ENCODE peak calls at places on chromosomes 13 and 19, in four cellular contexts. E, A, U and M are unnamed samples.

GRCh38 chr19:23075031-23075733 is 41.6 kb upstream of the ZNF730 start:
- DNase-seq in A (peak; percentile 15), E (no peak), U (peak; percentile 33), M (peak; percentile 43)

GRCh38 chr19:16040642-16041041 is 35.7 kb upstream of the TPM4 start:
- DNase-seq in A (no peak), E (no peak), U (no peak), M (no peak)

GRCh38 chr19:15779756-15780476 is 7.5 kb upstream of the OR10H5 start:
- DNase-seq in E (peak; percentile 31), U (no peak), A (peak; percentile 7), M (no peak)

GRCh38 chr19:55418185-55418584 is 10.6 kb upstream of the UBE2S start:
- DNase-seq in A (peak; percentile 91), U (peak; percentile 76), E (peak; percentile 80), M (peak; percentile 54)

GRCh38 chr19:39805120-39805519 is 26.5 kb downstream of the LEUTX start:
- DNase-seq in A (no peak), E (no peak), U (no peak), M (no peak)

GRCh38 chr13:85261757-85262346 is 537.4 kb downstream of the SLITRK6 start:
- DNase-seq in E (no peak), U (no peak), A (peak; percentile 58), M (no peak)

GRCh38 chr13:43246382-43246781 is 223.0 kb downstream of the DNAJC15 start:
- DNase-seq in A (no peak), E (no peak), U (no peak), M (no peak)

GRCh38 chr13:45055198-45055901 is 65.0 kb upstream of the GTF2F2 start:
- DNase-seq in U (peak; percentile 89), E (peak; percentile 4), A (peak; percentile 90), M (no peak)

GRCh38 chr13:73090116-73090811 is 31.5 kb downstream of the KLF5 start:
- DNase-seq in A (peak; percentile 90), E (peak; percentile 58), U (peak; percentile 67), M (no peak)

GRCh38 chr13:95494082-95494681 is 58.3 kb upstream of the CLDN10 start:
- DNase-seq in E (peak; percentile 16), U (peak; percentile 59), A (peak; percentile 68), M (peak; percentile 37)

GRCh38 chr19:35226748-35227147 is 1.8 kb downstream of the FAM187B start:
- DNase-seq in E (no peak), A (no peak), U (no peak), M (no peak)

GRCh38 chr13:28449826-28450773 is 44.8 kb downstream of the FLT1 start:
- DNase-seq in A (no peak), U (no peak), E (no peak), M (no peak)

GRCh38 chr19:55473613-55474012 is 2.8 kb upstream of the ZNF628 start:
- DNase-seq in E (no peak), A (no peak), U (no peak), M (no peak)